ENCODE peak calls at places on chromosomes 13 and 19, in nine cellular contexts. P is thyroid gland, W is PC-9, T is H1, L is heart left ventricle, S is fibroblast of lung, D is GM23338, O is sigmoid colon, M is ascending aorta. E is an unnamed sample.

GRCh38 chr19:11390933-11391680 is 7.0 kb upstream of the EPOR start:
- DNase-seq in P (no peak), W (no peak), T (no peak), L (no peak), S (no peak), D (peak), O (no peak), M (no peak), E (no peak)

GRCh38 chr19:54030895-54031586 is 32.7 kb downstream of the VSTM1 start:
- DNase-seq in P (no peak), W (no peak), T (no peak), L (no peak), S (peak), D (peak), O (no peak), M (no peak), E (peak)

GRCh38 chr13:110332750-110333149 is 25.7 kb downstream of the COL4A2 start:
- DNase-seq in P (no peak), W (no peak), T (no peak), L (no peak), S (no peak), D (no peak), O (peak), M (no peak), E (no peak)

GRCh38 chr13:111534646-111535461 is 214.4 kb downstream of the TEX29 start:
- DNase-seq in P (no peak), W (no peak), T (no peak), L (no peak), S (no peak), D (peak), O (no peak), M (no peak), E (no peak)

GRCh38 chr19:49150106-49150943 is 4.9 kb downstream of the HRC start:
- DNase-seq in P (peak), W (peak), T (peak), L (peak), S (peak), D (peak), O (peak), M (peak), E (peak)

GRCh38 chr13:67071918-67072598 is 158.1 kb downstream of the PCDH9 start:
- DNase-seq in P (no peak), W (no peak), T (no peak), L (no peak), S (no peak), D (no peak), O (no peak), M (no peak), E (no peak)

GRCh38 chr19:43575955-43576451 is 402 bp downstream of the PINLYP start:
- DNase-seq in P (no peak), W (peak), T (no peak), L (no peak), S (no peak), D (no peak), O (no peak), M (no peak), E (no peak)

GRCh38 chr13:32278456-32278855 is 36.7 kb downstream of the ZAR1L start:
- DNase-seq in P (no peak), W (no peak), T (no peak), L (no peak), S (peak), D (no peak), O (no peak), M (no peak), E (no peak)

GRCh38 chr19:28039677-28040381 is 1173.1 kb downstream of the UQCRFS1 start:
- DNase-seq in P (no peak), W (no peak), T (no peak), L (no peak), S (no peak), D (no peak), O (no peak), M (no peak), E (peak)

GRCh38 chr19:50387176-50387867 is 3.2 kb downstream of the POLD1 start:
- DNase-seq in P (no peak), W (no peak), T (no peak), L (no peak), S (peak), D (no peak), O (no peak), M (peak), E (no peak)

GRCh38 chr19:38869836-38870607 is 8.1 kb downstream of the RINL start:
- DNase-seq in P (peak), W (no peak), T (peak), L (peak), S (peak), D (peak), O (peak), M (peak), E (peak)

GRCh38 chr19:51341066-51341465 is 873 bp downstream of the VSIG10L start:
- DNase-seq in P (no peak), W (no peak), T (no peak), L (no peak), S (no peak), D (no peak), O (no peak), M (no peak), E (no peak)

GRCh38 chr13:75621147-75621546 is 15.0 kb upstream of the LMO7 start:
- DNase-seq in P (no peak), W (no peak), T (no peak), L (no peak), S (no peak), D (no peak), O (no peak), M (no peak), E (peak)

GRCh38 chr13:110064022-110064421 is 242.9 kb downstream of the COL4A1 start:
- DNase-seq in P (no peak), W (no peak), T (no peak), L (no peak), S (no peak), D (no peak), O (no peak), M (no peak), E (no peak)

GRCh38 chr13:94351292-94352000 is 128.0 kb downstream of the DCT start:
- DNase-seq in P (no peak), W (no peak), T (no peak), L (no peak), S (peak), D (no peak), O (no peak), M (no peak), E (peak)

GRCh38 chr13:73938375-73939070 is 195.7 kb downstream of the KLF12 start:
- DNase-seq in P (no peak), W (peak), T (no peak), L (no peak), S (peak), D (no peak), O (no peak), M (no peak), E (peak)

GRCh38 chr13:79445968-79446645 is 34.8 kb upstream of the NDFIP2 start:
- DNase-seq in P (no peak), W (no peak), T (no peak), L (no peak), S (no peak), D (peak), O (no peak), M (no peak), E (no peak)

GRCh38 chr13:100916943-100917342 is 242.3 kb upstream of the TMTC4 start:
- DNase-seq in P (no peak), W (no peak), T (no peak), L (no peak), S (no peak), D (no peak), O (no peak), M (no peak), E (no peak)

GRCh38 chr19:10644351-10645007 is 9.7 kb upstream of the ILF3 start:
- DNase-seq in P (peak), W (peak), T (peak), L (peak), S (peak), D (peak), O (peak), M (peak), E (peak)

GRCh38 chr19:6530385-6531162 is at the start of gene TNFSF9:
- DNase-seq in P (peak), W (peak), T (peak), L (peak), S (peak), D (peak), O (peak), M (peak), E (peak)

GRCh38 chr19:45423589-45424190 is at the start of gene ERCC1:
- DNase-seq in P (peak), W (peak), T (peak), L (peak), S (peak), D (peak), O (peak), M (peak), E (peak)

GRCh38 chr13:77919351-77920294 is 992 bp upstream of the EDNRB start:
- DNase-seq in P (peak), W (no peak), T (peak), L (peak), S (peak), D (peak), O (peak), M (peak), E (peak)

GRCh38 chr13:79455331-79455730 is 25.6 kb upstream of the NDFIP2 start:
- DNase-seq in P (no peak), W (peak), T (no peak), L (no peak), S (no peak), D (no peak), O (no peak), M (no peak), E (no peak)

GRCh38 chr13:26458196-26458734 is 99.2 kb upstream of the WASF3 start:
- DNase-seq in P (no peak), W (no peak), T (no peak), L (no peak), S (no peak), D (no peak), O (no peak), M (no peak), E (no peak)

GRCh38 chr19:42567567-42567966 is 27.2 kb downstream of the CEACAM8 start:
- DNase-seq in P (no peak), W (no peak), T (no peak), L (no peak), S (no peak), D (no peak), O (no peak), M (no peak), E (no peak)

GRCh38 chr19:13699786-13700185 is 64.5 kb upstream of the MRI1 start:
- DNase-seq in P (no peak), W (no peak), T (no peak), L (no peak), S (no peak), D (no peak), O (no peak), M (no peak), E (peak)

GRCh38 chr19:33916792-33917191 is 120.1 kb downstream of the KCTD15 start:
- DNase-seq in P (no peak), W (no peak), T (no peak), L (no peak), S (no peak), D (no peak), O (no peak), M (no peak), E (no peak)

GRCh38 chr19:46898731-46899130 is 37.9 kb downstream of the ARHGAP35 start:
- DNase-seq in P (no peak), W (no peak), T (no peak), L (no peak), S (peak), D (peak), O (peak), M (peak), E (no peak)

GRCh38 chr19:46902402-46902766 is 41.6 kb downstream of the ARHGAP35 start:
- DNase-seq in P (peak), W (peak), T (no peak), L (no peak), S (no peak), D (peak), O (no peak), M (no peak), E (no peak)

GRCh38 chr19:46901701-46902401 is 41.1 kb downstream of the ARHGAP35 start:
- DNase-seq in P (no peak), W (no peak), T (no peak), L (no peak), S (no peak), D (no peak), O (no peak), M (no peak), E (no peak)

GRCh38 chr19:46903458-46903857 is 42.7 kb downstream of the ARHGAP35 start:
- DNase-seq in P (no peak), W (no peak), T (no peak), L (no peak), S (no peak), D (no peak), O (no peak), M (no peak), E (no peak)

GRCh38 chr19:46900341-46900740 is 39.5 kb downstream of the ARHGAP35 start:
- DNase-seq in P (no peak), W (no peak), T (no peak), L (no peak), S (no peak), D (no peak), O (no peak), M (no peak), E (no peak)
- TF ChIP-seq CTCF in P (no peak), W (no peak), T (no peak), L (no peak), S (no peak), D (no peak), O (no peak), M (no peak), E (no peak)

DNA sequence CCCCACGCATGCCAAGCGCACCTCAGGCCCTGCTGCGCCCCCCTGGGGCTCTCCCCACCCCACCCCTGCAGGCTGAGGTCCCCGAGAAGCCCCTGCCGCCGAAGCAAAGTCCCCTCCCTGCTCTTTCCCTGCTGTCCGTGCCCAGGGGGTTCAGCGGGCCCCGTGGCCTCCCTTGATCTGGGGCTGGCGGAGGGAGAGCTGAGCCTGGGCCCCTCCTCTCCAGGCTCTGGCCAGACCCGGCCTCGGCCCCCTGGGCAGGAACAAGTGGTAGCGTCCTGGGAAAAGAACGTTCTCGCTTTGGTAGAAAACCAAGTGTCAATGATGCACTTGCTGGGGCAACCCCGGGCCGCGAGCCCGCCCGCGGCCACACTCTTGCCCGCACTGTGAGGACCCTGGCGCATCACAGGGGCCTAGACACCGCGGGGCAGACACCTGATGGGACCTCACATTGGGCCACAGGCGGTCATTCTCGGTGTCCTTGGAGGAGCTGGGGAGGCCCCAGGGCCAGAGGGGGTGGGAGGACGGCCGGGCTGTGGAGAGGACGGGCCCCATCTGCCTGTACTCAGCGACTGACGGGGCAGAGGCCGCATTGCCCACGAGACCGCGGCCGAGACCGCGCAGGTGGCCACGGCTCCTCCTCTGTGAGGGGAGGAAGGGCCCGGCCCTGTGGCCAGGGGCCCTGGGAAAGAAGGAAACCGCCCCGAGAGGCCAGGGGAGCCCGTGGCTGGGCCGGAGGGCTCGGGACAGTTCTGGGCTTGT is 29.0 kb downstream of the GPX4 start:
- DNase-seq in P (no peak), W (no peak), T (no peak), L (no peak), S (no peak), D (no peak), O (no peak), M (no peak), E (no peak)
- H3K4me3 ChIP-seq in P (no peak), W (no peak), T (peak), L (peak), S (peak), D (peak), O (peak), M (peak), E (peak)

GRCh38 chr19:30023330-30023729 is 81.3 kb downstream of the URI1 start:
- DNase-seq in P (no peak), W (no peak), T (no peak), L (no peak), S (no peak), D (no peak), O (no peak), M (no peak), E (no peak)
- H3K27ac ChIP-seq in P (no peak), W (no peak), T (no peak), L (no peak), S (no peak), D (no peak), O (no peak), M (no peak), E (no peak)

GRCh38 chr19:30681162-30681996 is 309.2 kb downstream of the ZNF536 start:
- DNase-seq in P (no peak), W (no peak), T (no peak), L (no peak), S (no peak), D (no peak), O (no peak), M (no peak), E (no peak)

GRCh38 chr19:30677702-30678101 is 305.5 kb downstream of the ZNF536 start:
- DNase-seq in P (no peak), W (no peak), T (no peak), L (no peak), S (no peak), D (no peak), O (no peak), M (no peak), E (no peak)

GRCh38 chr19:30679789-30680188 is 307.6 kb downstream of the ZNF536 start:
- DNase-seq in P (no peak), W (no peak), T (no peak), L (no peak), S (no peak), D (no peak), O (no peak), M (no peak), E (no peak)

GRCh38 chr19:30678168-30678567 is 306.0 kb downstream of the ZNF536 start:
- DNase-seq in P (no peak), W (no peak), T (no peak), L (no peak), S (no peak), D (no peak), O (no peak), M (no peak), E (no peak)

GRCh38 chr19:30679286-30679685 is 307.1 kb downstream of the ZNF536 start:
- DNase-seq in P (no peak), W (no peak), T (no peak), L (no peak), S (no peak), D (no peak), O (no peak), M (no peak), E (no peak)
- TF ChIP-seq CTCF in P (no peak), W (no peak), T (no peak), L (no peak), S (no peak), D (no peak), O (no peak), M (no peak), E (no peak)

GRCh38 chr13:49633687-49634086 is 5.4 kb downstream of the ARL11 start:
- DNase-seq in P (no peak), W (no peak), T (no peak), L (no peak), S (no peak), D (no peak), O (no peak), M (no peak), E (no peak)

GRCh38 chr13:49637989-49638388 is 9.7 kb downstream of the ARL11 start:
- DNase-seq in P (no peak), W (no peak), T (no peak), L (no peak), S (no peak), D (no peak), O (no peak), M (no peak), E (no peak)

GRCh38 chr13:49635599-49636433 is 7.5 kb downstream of the ARL11 start:
- DNase-seq in P (no peak), W (no peak), T (peak), L (no peak), S (peak), D (peak), O (no peak), M (no peak), E (no peak)

GRCh38 chr13:49638416-49639072 is 10.2 kb downstream of the ARL11 start:
- DNase-seq in P (no peak), W (no peak), T (no peak), L (no peak), S (no peak), D (no peak), O (no peak), M (no peak), E (no peak)

DNA sequence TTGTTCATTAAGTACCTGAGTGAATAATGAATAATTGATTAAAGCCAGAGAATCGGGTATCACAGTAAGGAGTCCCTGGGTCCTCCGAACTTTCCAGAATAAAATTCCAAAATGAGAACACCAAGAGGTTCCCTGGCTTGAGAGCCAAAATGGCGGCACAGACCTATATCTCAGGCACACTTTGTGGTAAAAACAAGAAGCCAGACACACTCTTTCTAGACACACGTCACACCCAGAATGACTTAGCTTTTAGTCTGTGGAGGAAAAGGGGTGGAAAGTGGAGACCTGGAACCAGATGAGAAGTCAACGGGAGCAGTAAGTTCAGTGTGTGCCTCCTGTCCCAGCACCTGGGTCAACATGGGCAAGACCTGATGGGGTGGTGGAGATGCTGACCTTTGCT is 8.4 kb downstream of the ARL11 start:
- DNase-seq in P (no peak), W (no peak), T (no peak), L (no peak), S (no peak), D (no peak), O (no peak), M (no peak), E (no peak)
- H3K4me3 ChIP-seq in P (no peak), W (no peak), T (peak), L (no peak), S (no peak), D (peak), O (no peak), M (no peak), E (no peak)

E was measured in A673.